ENCODE peak calls at places on chromosomes 6 and 20, in six cellular contexts. One of them, this sample, is unnamed.

GRCh38 chr6:21527731-21528130 is 65.8 kb upstream of the SOX4 start:
- DNase-seq in lung: no peak
- DNase-seq in AG10803: no peak
- DNase-seq in PC-3: peak
- DNase-seq in psoas muscle: no peak
- DNase-seq in AG09309: no peak
- DNase-seq in this sample: no peak

GRCh38 chr20:35773154-35773751 is 1.4 kb downstream of the PHF20 start:
- DNase-seq in PC-3: peak
- DNase-seq in AG10803: no peak
- DNase-seq in AG09309: no peak
- DNase-seq in psoas muscle: no peak
- DNase-seq in lung: peak
- DNase-seq in this sample: peak

GRCh38 chr6:151616091-151616513 is 122.3 kb downstream of the CCDC170 start:
- DNase-seq in lung: no peak
- DNase-seq in psoas muscle: no peak
- DNase-seq in AG10803: no peak
- DNase-seq in AG09309: no peak
- DNase-seq in PC-3: no peak
- DNase-seq in this sample: no peak

GRCh38 chr6:141326426-141326825 is 806.3 kb upstream of the GJE1 start:
- DNase-seq in AG09309: peak
- DNase-seq in PC-3: peak
- DNase-seq in psoas muscle: no peak
- DNase-seq in lung: no peak
- DNase-seq in AG10803: peak
- DNase-seq in this sample: peak

GRCh38 chr6:14635933-14636599 is 518.5 kb downstream of the CD83 start:
- DNase-seq in psoas muscle: no peak
- DNase-seq in AG09309: no peak
- DNase-seq in lung: no peak
- DNase-seq in AG10803: no peak
- DNase-seq in PC-3: no peak
- DNase-seq in this sample: no peak

GRCh38 chr6:30127238-30128093 is 8.5 kb upstream of the TRIM40 start:
- DNase-seq in AG10803: no peak
- DNase-seq in PC-3: no peak
- DNase-seq in psoas muscle: no peak
- DNase-seq in AG09309: no peak
- DNase-seq in lung: no peak
- DNase-seq in this sample: no peak

GRCh38 chr6:151136141-151136755 is 103.5 kb upstream of the AKAP12 start:
- DNase-seq in PC-3: no peak
- DNase-seq in AG09309: no peak
- DNase-seq in lung: no peak
- DNase-seq in psoas muscle: no peak
- DNase-seq in AG10803: no peak
- DNase-seq in this sample: no peak

GRCh38 chr6:35468980-35469710 is 944 bp downstream of the RPL10A start:
- DNase-seq in PC-3: no peak
- DNase-seq in AG09309: no peak
- DNase-seq in lung: no peak
- DNase-seq in AG10803: no peak
- DNase-seq in psoas muscle: no peak
- DNase-seq in this sample: no peak

GRCh38 chr20:62405108-62405980 is 1.7 kb downstream of the CABLES2 start:
- DNase-seq in AG10803: peak
- DNase-seq in PC-3: peak
- DNase-seq in psoas muscle: peak
- DNase-seq in lung: peak
- DNase-seq in AG09309: no peak
- DNase-seq in this sample: peak

GRCh38 chr6:64553414-64553813 is 917.8 kb downstream of the PHF3 start:
- DNase-seq in PC-3: no peak
- DNase-seq in AG09309: no peak
- DNase-seq in lung: no peak
- DNase-seq in AG10803: no peak
- DNase-seq in psoas muscle: no peak
- DNase-seq in this sample: no peak

GRCh38 chr6:125310994-125311649 is 9.4 kb upstream of the HDDC2 start:
- DNase-seq in psoas muscle: no peak
- DNase-seq in PC-3: peak
- DNase-seq in AG10803: peak
- DNase-seq in lung: no peak
- DNase-seq in AG09309: no peak
- DNase-seq in this sample: peak

GRCh38 chr20:60512436-60512835 is 554.2 kb downstream of the CDH26 start:
- DNase-seq in PC-3: peak
- DNase-seq in lung: no peak
- DNase-seq in AG09309: peak
- DNase-seq in psoas muscle: no peak
- DNase-seq in AG10803: peak
- DNase-seq in this sample: peak

GRCh38 chr6:44072959-44073611 is 54.2 kb downstream of the MRPL14 start:
- DNase-seq in lung: peak
- DNase-seq in AG09309: no peak
- DNase-seq in AG10803: peak
- DNase-seq in PC-3: peak
- DNase-seq in psoas muscle: peak
- DNase-seq in this sample: peak

GRCh38 chr6:80438728-80439127 is 332.3 kb downstream of the BCKDHB start:
- DNase-seq in PC-3: peak
- DNase-seq in psoas muscle: no peak
- DNase-seq in lung: no peak
- DNase-seq in AG09309: peak
- DNase-seq in AG10803: peak
- DNase-seq in this sample: peak

GRCh38 chr6:138572200-138572875 is 73.0 kb upstream of the NHSL1 start:
- DNase-seq in AG10803: peak
- DNase-seq in PC-3: peak
- DNase-seq in psoas muscle: no peak
- DNase-seq in AG09309: peak
- DNase-seq in lung: peak
- DNase-seq in this sample: peak

GRCh38 chr6:53718597-53719460 is 53.3 kb upstream of the KLHL31 start:
- DNase-seq in AG10803: peak
- DNase-seq in AG09309: peak
- DNase-seq in lung: peak
- DNase-seq in psoas muscle: no peak
- DNase-seq in PC-3: peak
- DNase-seq in this sample: peak

GRCh38 chr20:47502271-47502730 is 614 bp downstream of the NCOA3 start:
- DNase-seq in AG09309: no peak
- DNase-seq in AG10803: peak
- DNase-seq in PC-3: no peak
- DNase-seq in psoas muscle: no peak
- DNase-seq in lung: no peak
- DNase-seq in this sample: peak

GRCh38 chr6:38068854-38069253 is 249.3 kb downstream of the ZFAND3 start:
- DNase-seq in AG09309: no peak
- DNase-seq in AG10803: peak
- DNase-seq in lung: no peak
- DNase-seq in PC-3: peak
- DNase-seq in psoas muscle: no peak
- DNase-seq in this sample: no peak

GRCh38 chr20:7113577-7114466 is 346.3 kb downstream of the BMP2 start:
- DNase-seq in psoas muscle: no peak
- DNase-seq in AG10803: peak
- DNase-seq in PC-3: peak
- DNase-seq in lung: no peak
- DNase-seq in AG09309: no peak
- DNase-seq in this sample: peak

GRCh38 chr6:144715344-144715743 is 430.2 kb downstream of the UTRN start:
- DNase-seq in AG10803: no peak
- DNase-seq in lung: no peak
- DNase-seq in AG09309: no peak
- DNase-seq in psoas muscle: no peak
- DNase-seq in PC-3: peak
- DNase-seq in this sample: no peak

GRCh38 chr6:27321370-27321769 is 9.3 kb upstream of the POM121L2 start:
- DNase-seq in psoas muscle: no peak
- DNase-seq in PC-3: no peak
- DNase-seq in AG09309: no peak
- DNase-seq in AG10803: no peak
- DNase-seq in lung: no peak
- DNase-seq in this sample: no peak

GRCh38 chr6:27314046-27314445 is 2.0 kb upstream of the POM121L2 start:
- DNase-seq in AG10803: no peak
- DNase-seq in psoas muscle: no peak
- DNase-seq in lung: no peak
- DNase-seq in AG09309: no peak
- DNase-seq in PC-3: no peak
- DNase-seq in this sample: no peak

GRCh38 chr6:27321901-27322300 is 9.8 kb upstream of the POM121L2 start:
- DNase-seq in PC-3: no peak
- DNase-seq in AG10803: no peak
- DNase-seq in psoas muscle: no peak
- DNase-seq in lung: no peak
- DNase-seq in AG09309: no peak
- DNase-seq in this sample: no peak

GRCh38 chr6:27318973-27319372 is 6.9 kb upstream of the POM121L2 start:
- DNase-seq in psoas muscle: no peak
- DNase-seq in AG09309: no peak
- DNase-seq in AG10803: no peak
- DNase-seq in PC-3: no peak
- DNase-seq in lung: no peak
- DNase-seq in this sample: no peak
- TF ChIP-seq CTCF in psoas muscle: no peak
- TF ChIP-seq CTCF in AG09309: no peak
- TF ChIP-seq CTCF in AG10803: no peak
- TF ChIP-seq CTCF in PC-3: no peak
- TF ChIP-seq CTCF in lung: no peak
- TF ChIP-seq CTCF in this sample: no peak

GRCh38 chr6:33414592-33415271 is 3.2 kb downstream of the CUTA start:
- DNase-seq in AG10803: no peak
- DNase-seq in AG09309: no peak
- DNase-seq in PC-3: peak
- DNase-seq in lung: no peak
- DNase-seq in psoas muscle: no peak
- DNase-seq in this sample: no peak

GRCh38 chr6:33416386-33417126 is 1.4 kb downstream of the CUTA start:
- DNase-seq in psoas muscle: no peak
- DNase-seq in PC-3: no peak
- DNase-seq in AG09309: no peak
- DNase-seq in lung: no peak
- DNase-seq in AG10803: no peak
- DNase-seq in this sample: no peak

GRCh38 chr6:33413601-33414120 is 2.8 kb downstream of the PHF1 start:
- DNase-seq in AG10803: no peak
- DNase-seq in psoas muscle: no peak
- DNase-seq in PC-3: no peak
- DNase-seq in AG09309: no peak
- DNase-seq in lung: no peak
- DNase-seq in this sample: no peak

GRCh38 chr6:33417127-33417902 is 592 bp downstream of the CUTA start:
- DNase-seq in lung: no peak
- DNase-seq in AG09309: peak
- DNase-seq in PC-3: peak
- DNase-seq in psoas muscle: no peak
- DNase-seq in AG10803: peak
- DNase-seq in this sample: peak

GRCh38 chr6:33415831-33416230 is 2.1 kb downstream of the CUTA start:
- DNase-seq in psoas muscle: no peak
- DNase-seq in AG10803: no peak
- DNase-seq in lung: no peak
- DNase-seq in AG09309: no peak
- DNase-seq in PC-3: no peak
- DNase-seq in this sample: no peak
- H3K4me3 ChIP-seq in psoas muscle: no peak
- H3K4me3 ChIP-seq in AG10803: peak
- H3K4me3 ChIP-seq in lung: no peak
- H3K4me3 ChIP-seq in AG09309: peak
- H3K4me3 ChIP-seq in PC-3: peak
- H3K4me3 ChIP-seq in this sample: peak

DNA sequence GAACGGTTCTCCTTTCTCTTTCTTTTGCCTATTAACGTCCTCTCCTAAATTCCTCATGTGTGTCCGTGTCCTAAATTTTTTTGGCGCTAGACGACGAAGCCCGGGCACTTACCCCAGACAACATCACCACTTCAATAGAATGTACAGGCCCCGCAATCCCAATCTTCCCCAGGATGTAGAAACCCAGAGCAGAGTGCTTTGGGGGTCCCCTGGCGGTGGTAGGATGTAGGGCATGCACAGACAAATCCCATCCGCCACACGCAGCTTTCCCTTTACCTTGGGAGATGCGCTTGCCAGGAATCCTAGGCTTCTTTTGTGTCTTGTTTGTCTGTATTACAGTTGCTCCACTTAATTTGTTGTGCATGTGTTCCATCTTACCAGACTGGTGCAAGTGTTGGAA is 417.3 kb upstream of the ARID1B start:
- DNase-seq in AG10803: no peak
- DNase-seq in lung: no peak
- DNase-seq in psoas muscle: no peak
- DNase-seq in PC-3: no peak
- DNase-seq in AG09309: no peak
- DNase-seq in this sample: no peak
- TF ChIP-seq CTCF in AG10803: no peak
- TF ChIP-seq CTCF in lung: no peak
- TF ChIP-seq CTCF in psoas muscle: no peak
- TF ChIP-seq CTCF in PC-3: peak
- TF ChIP-seq CTCF in AG09309: peak
- TF ChIP-seq CTCF in this sample: no peak

DNA sequence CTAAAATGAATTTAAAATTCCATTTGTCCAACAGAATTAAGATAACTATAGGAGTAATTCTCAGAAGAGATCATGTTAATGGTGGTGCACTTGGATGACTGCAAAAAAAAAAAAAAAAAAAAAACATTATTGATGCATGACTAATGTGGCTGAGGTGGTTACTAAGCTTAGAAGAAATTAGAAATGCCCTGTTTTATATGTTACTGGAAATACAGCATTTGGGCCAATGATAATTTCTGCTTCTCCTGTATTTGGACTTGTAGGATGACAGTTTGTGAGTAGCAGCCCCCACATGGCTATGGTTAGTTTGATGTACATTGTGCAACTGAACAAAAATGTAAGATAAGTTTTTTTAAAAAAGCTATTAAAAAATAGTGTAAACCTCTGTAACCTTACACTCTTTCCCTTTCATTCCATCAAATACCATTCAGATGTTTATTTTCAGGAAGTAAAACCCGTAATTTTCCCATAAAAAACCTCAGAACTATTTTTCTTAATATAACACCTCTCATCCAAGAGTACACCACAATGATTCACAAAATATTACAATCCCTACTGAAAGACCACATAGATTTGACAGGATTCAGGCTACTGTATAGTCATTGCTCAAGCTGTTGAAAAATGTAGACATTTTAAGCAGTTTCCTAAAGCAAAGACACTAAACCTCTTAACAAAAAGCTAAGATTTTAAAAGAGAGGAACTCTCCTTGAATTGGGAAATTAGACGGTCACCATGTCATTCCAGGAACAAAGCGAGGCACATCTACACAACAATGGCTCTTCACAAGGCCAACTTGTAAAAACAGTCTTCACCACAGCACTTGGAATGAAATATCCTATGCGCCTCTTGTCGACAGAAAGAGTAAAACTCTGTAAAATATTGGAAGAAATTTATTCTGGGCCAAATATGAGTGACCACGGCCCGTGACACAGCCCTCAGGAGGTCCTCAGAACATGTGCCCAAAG is 83.0 kb downstream of the WDR27 start:
- DNase-seq in lung: no peak
- DNase-seq in AG09309: peak
- DNase-seq in AG10803: peak
- DNase-seq in PC-3: peak
- DNase-seq in psoas muscle: no peak
- DNase-seq in this sample: peak
- H3K4me3 ChIP-seq in lung: no peak
- H3K4me3 ChIP-seq in AG09309: no peak
- H3K4me3 ChIP-seq in AG10803: no peak
- H3K4me3 ChIP-seq in PC-3: peak
- H3K4me3 ChIP-seq in psoas muscle: no peak
- H3K4me3 ChIP-seq in this sample: no peak

This sample was measured in fibroblast of pulmonary artery.